ENCODE peak calls at places on chromosomes 16 and 17, in seven cellular contexts. One of them, this sample, is unnamed.

GRCh38 chr16:6111390-6111789 is 1013.8 kb upstream of the EEF2KMT start:
- DNase-seq in neuronal stem cell: no peak
- DNase-seq in trophoblast cell: no peak
- DNase-seq in IMR-90: no peak
- DNase-seq in mesendoderm: no peak
- DNase-seq in H1: no peak
- DNase-seq in H9: no peak
- DNase-seq in this sample: no peak

GRCh38 chr16:69424053-69424934 is at the start of gene CYB5B:
- DNase-seq in H1: peak
- DNase-seq in trophoblast cell: peak
- DNase-seq in IMR-90: peak
- DNase-seq in mesendoderm: peak
- DNase-seq in H9: peak
- DNase-seq in neuronal stem cell: peak
- DNase-seq in this sample: peak

GRCh38 chr17:31085563-31085962 is 9.2 kb upstream of the NF1 start:
- DNase-seq in mesendoderm: no peak
- DNase-seq in trophoblast cell: peak
- DNase-seq in H9: no peak
- DNase-seq in IMR-90: peak
- DNase-seq in H1: no peak
- DNase-seq in neuronal stem cell: no peak
- DNase-seq in this sample: peak

GRCh38 chr16:84832488-84833141 is 12.8 kb downstream of the CRISPLD2 start:
- DNase-seq in IMR-90: peak
- DNase-seq in H9: no peak
- DNase-seq in neuronal stem cell: no peak
- DNase-seq in trophoblast cell: no peak
- DNase-seq in mesendoderm: no peak
- DNase-seq in H1: no peak
- DNase-seq in this sample: peak

GRCh38 chr16:28879261-28879840 is 1.1 kb downstream of the ATP2A1 start:
- DNase-seq in H1: no peak
- DNase-seq in neuronal stem cell: no peak
- DNase-seq in H9: no peak
- DNase-seq in trophoblast cell: no peak
- DNase-seq in mesendoderm: no peak
- DNase-seq in IMR-90: no peak
- DNase-seq in this sample: no peak

GRCh38 chr16:56226187-56226586 is 34.9 kb downstream of the GNAO1 start:
- DNase-seq in IMR-90: no peak
- DNase-seq in H9: no peak
- DNase-seq in mesendoderm: no peak
- DNase-seq in neuronal stem cell: no peak
- DNase-seq in H1: no peak
- DNase-seq in trophoblast cell: no peak
- DNase-seq in this sample: no peak

GRCh38 chr16:24539850-24540484 is 601 bp downstream of the RBBP6 start:
- DNase-seq in IMR-90: peak
- DNase-seq in H9: no peak
- DNase-seq in neuronal stem cell: no peak
- DNase-seq in mesendoderm: no peak
- DNase-seq in trophoblast cell: peak
- DNase-seq in H1: no peak
- DNase-seq in this sample: no peak

GRCh38 chr17:32349503-32349853 is 479 bp upstream of the ZNF207 start:
- DNase-seq in IMR-90: no peak
- DNase-seq in neuronal stem cell: no peak
- DNase-seq in H1: no peak
- DNase-seq in H9: no peak
- DNase-seq in trophoblast cell: no peak
- DNase-seq in mesendoderm: peak
- DNase-seq in this sample: no peak

GRCh38 chr17:65794572-65794971 is 233.1 kb upstream of the AXIN2 start:
- DNase-seq in IMR-90: peak
- DNase-seq in trophoblast cell: no peak
- DNase-seq in mesendoderm: peak
- DNase-seq in H1: no peak
- DNase-seq in H9: peak
- DNase-seq in neuronal stem cell: no peak
- DNase-seq in this sample: peak

GRCh38 chr17:2083613-2084128 is 28.8 kb downstream of the HIC1 start:
- DNase-seq in neuronal stem cell: no peak
- DNase-seq in IMR-90: no peak
- DNase-seq in mesendoderm: no peak
- DNase-seq in trophoblast cell: no peak
- DNase-seq in H9: no peak
- DNase-seq in H1: no peak
- DNase-seq in this sample: peak

GRCh38 chr16:84730406-84731106 is 30.8 kb downstream of the USP10 start:
- DNase-seq in H9: no peak
- DNase-seq in H1: no peak
- DNase-seq in neuronal stem cell: no peak
- DNase-seq in mesendoderm: peak
- DNase-seq in trophoblast cell: peak
- DNase-seq in IMR-90: peak
- DNase-seq in this sample: peak

GRCh38 chr17:45584092-45585036 is 93.8 kb upstream of the PLEKHM1 start:
- DNase-seq in IMR-90: peak
- DNase-seq in mesendoderm: peak
- DNase-seq in H9: peak
- DNase-seq in H1: no peak
- DNase-seq in trophoblast cell: peak
- DNase-seq in neuronal stem cell: peak
- DNase-seq in this sample: peak

GRCh38 chr16:26717826-26718225 is 348.9 kb upstream of the C16orf82 start:
- DNase-seq in neuronal stem cell: no peak
- DNase-seq in mesendoderm: peak
- DNase-seq in IMR-90: no peak
- DNase-seq in H9: no peak
- DNase-seq in trophoblast cell: no peak
- DNase-seq in H1: no peak
- DNase-seq in this sample: no peak

GRCh38 chr17:76415786-76416185 is 31.4 kb downstream of the SPHK1 start:
- DNase-seq in neuronal stem cell: no peak
- DNase-seq in mesendoderm: no peak
- DNase-seq in H1: no peak
- DNase-seq in H9: no peak
- DNase-seq in IMR-90: no peak
- DNase-seq in trophoblast cell: no peak
- DNase-seq in this sample: no peak

GRCh38 chr17:75074532-75074931 is 13.2 kb upstream of the SLC16A5 start:
- DNase-seq in neuronal stem cell: no peak
- DNase-seq in mesendoderm: no peak
- DNase-seq in trophoblast cell: no peak
- DNase-seq in H1: no peak
- DNase-seq in IMR-90: no peak
- DNase-seq in H9: no peak
- DNase-seq in this sample: no peak

GRCh38 chr16:66484453-66485213 is 57.5 kb downstream of the BEAN1 start:
- DNase-seq in H1: no peak
- DNase-seq in H9: peak
- DNase-seq in trophoblast cell: no peak
- DNase-seq in IMR-90: no peak
- DNase-seq in mesendoderm: no peak
- DNase-seq in neuronal stem cell: no peak
- DNase-seq in this sample: no peak

GRCh38 chr17:55717898-55718735 is 4.5 kb downstream of the TMEM100 start:
- DNase-seq in H1: peak
- DNase-seq in H9: peak
- DNase-seq in neuronal stem cell: peak
- DNase-seq in trophoblast cell: peak
- DNase-seq in IMR-90: peak
- DNase-seq in mesendoderm: peak
- DNase-seq in this sample: peak

GRCh38 chr17:72184805-72185204 is 64.0 kb downstream of the SOX9 start:
- DNase-seq in H1: no peak
- DNase-seq in mesendoderm: no peak
- DNase-seq in trophoblast cell: no peak
- DNase-seq in neuronal stem cell: no peak
- DNase-seq in IMR-90: peak
- DNase-seq in H9: no peak
- DNase-seq in this sample: no peak

DNA sequence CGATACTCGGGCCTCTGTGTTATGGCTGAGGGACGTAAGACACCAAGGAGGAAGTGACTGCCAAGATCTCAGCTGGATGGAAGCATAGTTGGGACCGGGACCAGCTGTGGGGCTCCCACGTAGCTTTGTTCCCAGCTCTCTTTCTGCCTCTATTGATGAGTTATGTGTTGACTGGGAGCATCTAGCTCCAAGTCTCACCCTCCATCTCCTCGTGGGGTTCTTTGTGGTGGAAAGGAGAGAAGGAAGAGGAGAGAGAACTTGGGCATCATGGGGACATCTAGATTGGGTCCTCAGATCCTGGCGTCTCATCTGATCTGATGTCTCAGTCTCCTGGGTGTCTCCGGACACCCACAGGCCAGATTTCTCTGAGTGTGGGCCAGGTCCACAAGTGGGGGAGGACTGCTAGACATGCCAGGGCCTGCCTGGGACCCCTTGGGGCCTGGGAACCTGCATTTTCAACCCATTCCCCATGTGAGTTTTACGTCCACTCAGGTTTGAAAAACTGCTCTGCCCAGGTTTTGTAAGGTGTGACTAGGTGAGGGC is 1.1 kb downstream of the MGRN1 start:
- DNase-seq in H1: no peak
- DNase-seq in IMR-90: no peak
- DNase-seq in trophoblast cell: no peak
- DNase-seq in neuronal stem cell: no peak
- DNase-seq in H9: no peak
- DNase-seq in mesendoderm: no peak
- DNase-seq in this sample: no peak
- H4K8ac ChIP-seq in H1: peak
- H4K8ac ChIP-seq in IMR-90: peak
- H4K8ac ChIP-seq in trophoblast cell: peak
- H4K8ac ChIP-seq in neuronal stem cell: peak
- H4K8ac ChIP-seq in H9: no peak
- H4K8ac ChIP-seq in mesendoderm: no peak
- H4K8ac ChIP-seq in this sample: peak

GRCh38 chr16:1688807-1689560 is 10.9 kb downstream of the JPT2 start:
- DNase-seq in IMR-90: no peak
- DNase-seq in H1: no peak
- DNase-seq in neuronal stem cell: no peak
- DNase-seq in trophoblast cell: peak
- DNase-seq in H9: no peak
- DNase-seq in mesendoderm: no peak
- DNase-seq in this sample: peak

GRCh38 chr16:1690810-1691209 is 12.7 kb downstream of the JPT2 start:
- DNase-seq in neuronal stem cell: no peak
- DNase-seq in trophoblast cell: no peak
- DNase-seq in IMR-90: no peak
- DNase-seq in H1: no peak
- DNase-seq in mesendoderm: no peak
- DNase-seq in H9: no peak
- DNase-seq in this sample: no peak

GRCh38 chr16:1691276-1691675 is 13.2 kb downstream of the JPT2 start:
- DNase-seq in IMR-90: peak
- DNase-seq in H1: no peak
- DNase-seq in mesendoderm: no peak
- DNase-seq in neuronal stem cell: no peak
- DNase-seq in trophoblast cell: no peak
- DNase-seq in H9: no peak
- DNase-seq in this sample: peak

GRCh38 chr16:1689853-1690252 is 11.8 kb downstream of the JPT2 start:
- DNase-seq in neuronal stem cell: no peak
- DNase-seq in trophoblast cell: peak
- DNase-seq in H1: no peak
- DNase-seq in H9: no peak
- DNase-seq in IMR-90: no peak
- DNase-seq in mesendoderm: no peak
- DNase-seq in this sample: no peak

DNA sequence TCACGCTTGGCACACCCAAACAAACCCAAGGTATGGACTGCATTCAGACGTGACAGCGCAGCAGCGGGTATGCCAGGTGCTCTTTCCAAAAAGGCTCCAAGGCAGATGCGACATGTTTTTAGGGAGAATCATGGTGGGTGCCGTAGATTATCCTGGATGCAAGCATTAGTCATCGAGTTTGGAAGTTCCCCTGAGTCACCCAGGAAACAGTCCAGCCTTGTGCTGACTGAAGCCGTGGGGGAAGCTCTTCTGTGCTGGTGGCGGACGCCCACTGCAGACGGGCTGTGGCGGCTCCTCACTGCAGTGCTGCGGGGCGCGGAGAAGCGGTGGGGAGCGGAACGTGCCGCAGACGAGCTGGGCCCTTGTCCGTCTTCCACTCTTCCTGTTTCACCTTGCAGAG is 13.9 kb downstream of the JPT2 start:
- DNase-seq in mesendoderm: no peak
- DNase-seq in H9: no peak
- DNase-seq in trophoblast cell: peak
- DNase-seq in neuronal stem cell: no peak
- DNase-seq in H1: no peak
- DNase-seq in IMR-90: peak
- DNase-seq in this sample: peak
- H3K4ac ChIP-seq in mesendoderm: no peak
- H3K4ac ChIP-seq in H9: no peak
- H3K4ac ChIP-seq in trophoblast cell: peak
- H3K4ac ChIP-seq in neuronal stem cell: no peak
- H3K4ac ChIP-seq in H1: no peak
- H3K4ac ChIP-seq in IMR-90: peak
- H3K4ac ChIP-seq in this sample: no peak

DNA sequence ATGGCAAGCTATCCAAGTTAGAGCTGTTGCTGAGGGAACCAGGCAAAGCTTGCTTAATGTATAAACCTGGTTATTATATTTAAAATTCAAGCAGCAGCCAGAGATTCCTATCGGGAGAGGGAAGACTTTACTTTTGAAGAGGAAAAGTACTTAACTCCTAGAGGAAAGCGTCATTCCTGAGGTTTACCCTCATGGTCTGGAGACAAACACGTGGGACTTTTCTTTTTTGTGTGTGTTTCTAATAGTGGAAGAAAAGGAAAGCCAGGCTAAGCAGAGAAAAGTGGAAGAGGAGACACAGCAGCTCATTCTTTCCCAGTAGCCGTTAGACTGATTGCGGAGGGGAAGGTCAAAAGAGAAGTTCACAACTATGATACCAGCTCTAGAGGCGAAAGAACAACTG is 40.0 kb upstream of the MYH10 start:
- DNase-seq in IMR-90: peak
- DNase-seq in neuronal stem cell: no peak
- DNase-seq in trophoblast cell: no peak
- DNase-seq in H9: no peak
- DNase-seq in mesendoderm: no peak
- DNase-seq in H1: no peak
- DNase-seq in this sample: peak
- H4K8ac ChIP-seq in IMR-90: no peak
- H4K8ac ChIP-seq in neuronal stem cell: no peak
- H4K8ac ChIP-seq in trophoblast cell: no peak
- H4K8ac ChIP-seq in H9: no peak
- H4K8ac ChIP-seq in mesendoderm: no peak
- H4K8ac ChIP-seq in H1: no peak
- H4K8ac ChIP-seq in this sample: no peak

DNA sequence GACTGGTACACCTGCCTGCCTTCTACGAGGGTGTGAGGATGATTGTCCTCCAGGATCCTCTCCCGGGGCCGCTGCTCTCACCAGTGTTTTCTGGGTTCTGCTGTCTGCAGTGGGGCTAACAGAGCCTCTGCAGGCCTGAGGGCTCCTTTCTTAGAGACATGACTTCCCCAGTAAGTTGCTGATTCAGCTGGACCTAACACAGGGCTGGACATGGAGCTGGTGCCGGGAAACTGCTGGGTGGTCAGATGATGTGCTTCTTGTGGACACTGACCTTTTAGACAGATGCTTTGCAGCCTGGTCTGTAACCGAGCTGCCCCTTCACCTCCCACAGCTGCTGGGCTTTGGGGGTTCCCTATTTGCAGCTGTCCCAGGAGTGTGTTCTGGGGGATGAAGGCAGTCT is 71.5 kb downstream of the FOXL1 start:
- DNase-seq in IMR-90: no peak
- DNase-seq in neuronal stem cell: no peak
- DNase-seq in H9: no peak
- DNase-seq in H1: no peak
- DNase-seq in trophoblast cell: no peak
- DNase-seq in mesendoderm: no peak
- DNase-seq in this sample: peak
- H3K4ac ChIP-seq in IMR-90: peak
- H3K4ac ChIP-seq in neuronal stem cell: no peak
- H3K4ac ChIP-seq in H9: no peak
- H3K4ac ChIP-seq in H1: no peak
- H3K4ac ChIP-seq in trophoblast cell: no peak
- H3K4ac ChIP-seq in mesendoderm: no peak
- H3K4ac ChIP-seq in this sample: no peak